ENCODE peak calls at places on chromosomes 3 and 15, in five cellular contexts. E is RWPE2; S is NCI-H2081; B is tibial artery; N is activated CD8-positive, alpha-beta memory T cell treated with anti-CD3 and anti-CD28 coated beads for 24 hours. Z is an unnamed sample.
A peak's percentile ranks its signal among the peaks of the same experiment; 100 is the strongest.

GRCh38 chr3:112127522-112128494 is 5.2 kb downstream of the GCSAM start:
- DNase-seq in E (no peak), B (no peak), N (no peak), S (no peak), Z (no peak)

GRCh38 chr15:39192979-39193559 is 387.8 kb upstream of the THBS1 start:
- DNase-seq in S (no peak), N (no peak), E (no peak), B (no peak), Z (no peak)

GRCh38 chr3:28595364-28595763 is 246.7 kb upstream of the AZI2 start:
- DNase-seq in B (no peak), E (no peak), N (no peak), S (no peak), Z (no peak)

GRCh38 chr3:197472151-197472550 is 83.6 kb downstream of the BDH1 start:
- DNase-seq in E (no peak), S (no peak), B (no peak), N (no peak), Z (no peak)

GRCh38 chr15:39667382-39668127 is 86.7 kb downstream of the THBS1 start:
- DNase-seq in S (no peak), B (no peak), N (no peak), E (no peak), Z (no peak)

GRCh38 chr3:32334675-32335074 is 57.0 kb upstream of the CMTM7 start:
- DNase-seq in E (no peak), N (no peak), S (no peak), B (no peak), Z (no peak)

GRCh38 chr3:69541823-69542264 is 156.0 kb upstream of the FRMD4B start:
- DNase-seq in N (no peak), E (peak; percentile 66), S (peak; percentile 45), B (no peak), Z (no peak)

GRCh38 chr3:42216820-42217416 is 49.1 kb downstream of the CCK start:
- DNase-seq in B (no peak), S (no peak), E (no peak), N (no peak), Z (no peak)

GRCh38 chr3:46372492-46373359 is 2.0 kb downstream of the CCR5 start:
- DNase-seq in E (no peak), S (peak; percentile 18), B (no peak), N (peak; percentile 32), Z (no peak)

GRCh38 chr15:35540885-35541284 is 5.1 kb downstream of the DPH6 start:
- DNase-seq in B (no peak), S (no peak), N (no peak), E (no peak), Z (no peak)

GRCh38 chr3:170999737-171000242 is 26.7 kb downstream of the SLC2A2 start:
- DNase-seq in E (no peak), N (no peak), B (no peak), S (no peak), Z (no peak)

GRCh38 chr15:63503739-63504246 is 600 bp upstream of the USP3 start:
- DNase-seq in S (peak; percentile 73), N (no peak), B (no peak), E (peak; percentile 88), Z (peak; percentile 87)

GRCh38 chr3:138082992-138083386 is 32.4 kb downstream of the DZIP1L start:
- DNase-seq in E (no peak), B (no peak), S (no peak), N (no peak), Z (no peak)

GRCh38 chr3:9947025-9947995 is 4.9 kb downstream of the PRRT3 start:
- DNase-seq in B (peak; percentile 89), E (peak; percentile 78), S (peak; percentile 68), N (no peak), Z (peak; percentile 83)

GRCh38 chr15:39833515-39833981 is 50.9 kb upstream of the FSIP1 start:
- DNase-seq in E (no peak), N (no peak), S (peak; percentile 92), B (no peak), Z (no peak)

GRCh38 chr3:139679218-139679617 is 1.4 kb upstream of the NMNAT3 start:
- DNase-seq in N (no peak), E (no peak), B (no peak), S (no peak), Z (peak; percentile 52)

GRCh38 chr3:130946876-130947275 is 53.0 kb downstream of the ATP2C1 start:
- DNase-seq in N (no peak), S (no peak), B (no peak), E (no peak), Z (no peak)

GRCh38 chr3:70716832-70717231 is 404.4 kb upstream of the MDFIC2 start:
- DNase-seq in N (no peak), S (peak; percentile 18), B (no peak), E (no peak), Z (no peak)

GRCh38 chr3:49238274-49239127 is 38.5 kb downstream of the C3orf62 start:
- DNase-seq in B (peak; percentile 65), E (peak; percentile 74), N (no peak), S (no peak), Z (no peak)

GRCh38 chr15:80059786-80060489 is 462 bp downstream of the ZFAND6 start:
- DNase-seq in E (peak; percentile 78), B (no peak), N (no peak), S (peak; percentile 88), Z (peak; percentile 77)

GRCh38 chr3:119279844-119280243 is 14.3 kb upstream of the ARHGAP31 start:
- DNase-seq in B (no peak), S (no peak), N (no peak), E (no peak), Z (no peak)

GRCh38 chr15:85331666-85332261 is 48.6 kb upstream of the AKAP13 start:
- DNase-seq in E (no peak), B (no peak), N (no peak), S (no peak), Z (no peak)

GRCh38 chr3:193742628-193743027 is 149.6 kb downstream of the OPA1 start:
- DNase-seq in S (peak; percentile 66), N (no peak), E (no peak), B (no peak), Z (no peak)

GRCh38 chr3:156575661-156576450 is 20.9 kb upstream of the SSR3 start:
- DNase-seq in B (no peak), S (no peak), N (no peak), E (no peak), Z (no peak)

GRCh38 chr3:101762041-101762646 is 16.9 kb upstream of the NXPE3 start:
- DNase-seq in B (no peak), N (no peak), E (no peak), S (no peak), Z (no peak)

GRCh38 chr3:98188553-98188952 is 22.1 kb downstream of the OR5H15 start:
- DNase-seq in N (no peak), B (no peak), E (no peak), S (peak; percentile 3), Z (no peak)

GRCh38 chr3:87225659-87226058 is 1.4 kb upstream of the CHMP2B start:
- DNase-seq in N (no peak), B (no peak), S (peak; percentile 31), E (no peak), Z (no peak)

Z was measured in coronary artery.